ENCODE peak calls at places on chromosomes 6 and 20, in six cellular contexts. R is sigmoid colon, J is aorta, L is cardiac muscle cell, H is HCT116, D is colonic mucosa. M is an unnamed sample. For H3K36me3, the result is how much of the 10 kb centered on the place peaks cover.

GRCh38 chr6:93784794-93785757 is 365.7 kb upstream of the EPHA7 start:
- DNase-seq in R (no peak), J (no peak), L (no peak), H (no peak), D (no peak), M (no peak)

GRCh38 chr20:2753456-2754040 is 46.9 kb downstream of the CPXM1 start:
- DNase-seq in R (peak), J (no peak), L (no peak), H (no peak), D (no peak), M (no peak)

GRCh38 chr6:250676-251075 is 41.6 kb upstream of the DUSP22 start:
- DNase-seq in R (no peak), J (no peak), L (no peak), H (no peak), D (no peak), M (no peak)

GRCh38 chr6:43120938-43121913 is 45.1 kb downstream of the PTK7 start:
- DNase-seq in R (peak), J (peak), L (no peak), H (peak), D (no peak), M (peak)

GRCh38 chr6:65075705-65076104 is 631.3 kb downstream of the EYS start:
- DNase-seq in R (no peak), J (no peak), L (no peak), H (no peak), D (no peak), M (no peak)

GRCh38 chr20:3995067-3995748 is 20.1 kb downstream of the RNF24 start:
- DNase-seq in R (no peak), J (no peak), L (no peak), H (no peak), D (no peak), M (no peak)

GRCh38 chr6:17536586-17536985 is 63.5 kb upstream of the FAM8A1 start:
- DNase-seq in R (no peak), J (no peak), L (no peak), H (no peak), D (no peak), M (no peak)

GRCh38 chr20:19624221-19624620 is 133.8 kb upstream of the RIN2 start:
- DNase-seq in R (no peak), J (no peak), L (no peak), H (no peak), D (no peak), M (no peak)

GRCh38 chr20:36317675-36318074 is 11.5 kb downstream of the DLGAP4 start:
- DNase-seq in R (no peak), J (peak), L (no peak), H (no peak), D (no peak), M (peak)

GRCh38 chr6:148251891-148252290 is 90.7 kb upstream of the SASH1 start:
- DNase-seq in R (no peak), J (no peak), L (no peak), H (no peak), D (no peak), M (no peak)

GRCh38 chr6:64776359-64776758 is 930.7 kb downstream of the EYS start:
- DNase-seq in R (no peak), J (no peak), L (no peak), H (no peak), D (no peak), M (no peak)

GRCh38 chr20:32207211-32207625 is 325 bp downstream of the PLAGL2 start:
- DNase-seq in R (no peak), J (no peak), L (no peak), H (no peak), D (no peak), M (peak)

GRCh38 chr20:43568706-43569105 is 9.9 kb downstream of the SGK2 start:
- DNase-seq in R (no peak), J (no peak), L (no peak), H (no peak), D (no peak), M (no peak)

GRCh38 chr6:168039849-168040248 is 39.2 kb downstream of the FRMD1 start:
- DNase-seq in R (peak), J (peak), L (no peak), H (no peak), D (no peak), M (no peak)

GRCh38 chr20:48965189-48965910 is 43.8 kb downstream of the ARFGEF2 start:
- DNase-seq in R (no peak), J (no peak), L (no peak), H (no peak), D (no peak), M (peak)

GRCh38 chr20:50283370-50283769 is 92.7 kb downstream of the CEBPB start:
- DNase-seq in R (no peak), J (peak), L (no peak), H (no peak), D (no peak), M (peak)

GRCh38 chr6:137876547-137876946 is 9.5 kb downstream of the TNFAIP3 start:
- DNase-seq in R (no peak), J (no peak), L (no peak), H (no peak), D (no peak), M (no peak)

GRCh38 chr6:136968831-136969230 is 46.7 kb downstream of the SLC35D3 start:
- DNase-seq in R (no peak), J (no peak), L (peak), H (no peak), D (no peak), M (no peak)

GRCh38 chr6:9140861-9141534 is 705.7 kb upstream of the SLC35B3 start:
- DNase-seq in R (no peak), J (no peak), L (no peak), H (no peak), D (no peak), M (no peak)

GRCh38 chr20:45630366-45630765 is 718 bp downstream of the WFDC9 start:
- DNase-seq in R (no peak), J (no peak), L (no peak), H (no peak), D (no peak), M (no peak)

GRCh38 chr6:18327621-18328548 is 59.3 kb upstream of the RNF144B start:
- DNase-seq in R (peak), J (peak), L (no peak), H (no peak), D (no peak), M (no peak)

GRCh38 chr20:58514321-58515239 is 619 bp downstream of the APCDD1L start:
- DNase-seq in R (peak), J (no peak), L (peak), H (no peak), D (no peak), M (peak)

GRCh38 chr6:102660288-102660687 is 1266.8 kb downstream of the GRIK2 start:
- DNase-seq in R (no peak), J (no peak), L (peak), H (no peak), D (no peak), M (no peak)

GRCh38 chr6:158606935-158607334 is 37.6 kb downstream of the DYNLT1 start:
- DNase-seq in R (no peak), J (no peak), L (no peak), H (no peak), D (no peak), M (no peak)

GRCh38 chr6:158607411-158608170 is 37.0 kb downstream of the DYNLT1 start:
- DNase-seq in R (no peak), J (no peak), L (no peak), H (no peak), D (no peak), M (no peak)

GRCh38 chr6:158609455-158610155 is 34.9 kb downstream of the DYNLT1 start:
- DNase-seq in R (no peak), J (no peak), L (no peak), H (no peak), D (peak), M (no peak)

GRCh38 chr6:158610319-158610968 is 34.1 kb downstream of the DYNLT1 start:
- DNase-seq in R (peak), J (no peak), L (no peak), H (no peak), D (peak), M (peak)

GRCh38 chr6:158608221-158608620 is 36.3 kb downstream of the DYNLT1 start:
- DNase-seq in R (no peak), J (no peak), L (no peak), H (no peak), D (no peak), M (no peak)
- H3K36me3 ChIP-seq in R (under half), J (under half), L (under half), H (half or more), D (under half), M (half or more)

GRCh38 chr20:63154395-63154794 is 61.5 kb downstream of the YTHDF1 start:
- DNase-seq in R (no peak), J (no peak), L (no peak), H (no peak), D (no peak), M (peak)
- H3K36me3 ChIP-seq in R (under half), J (under half), L (under half), H (under half), D (under half), M (under half)

GRCh38 chr6:36222924-36223323 is 26.4 kb downstream of the BRPF3 start:
- DNase-seq in R (no peak), J (no peak), L (no peak), H (no peak), D (peak), M (no peak)

GRCh38 chr6:36223706-36224105 is 27.2 kb downstream of the BRPF3 start:
- DNase-seq in R (no peak), J (no peak), L (no peak), H (no peak), D (no peak), M (no peak)

GRCh38 chr6:36224918-36225461 is 28.4 kb downstream of the BRPF3 start:
- DNase-seq in R (peak), J (no peak), L (no peak), H (no peak), D (no peak), M (no peak)

GRCh38 chr6:36220211-36220610 is 23.7 kb downstream of the BRPF3 start:
- DNase-seq in R (no peak), J (no peak), L (no peak), H (no peak), D (no peak), M (no peak)

DNA sequence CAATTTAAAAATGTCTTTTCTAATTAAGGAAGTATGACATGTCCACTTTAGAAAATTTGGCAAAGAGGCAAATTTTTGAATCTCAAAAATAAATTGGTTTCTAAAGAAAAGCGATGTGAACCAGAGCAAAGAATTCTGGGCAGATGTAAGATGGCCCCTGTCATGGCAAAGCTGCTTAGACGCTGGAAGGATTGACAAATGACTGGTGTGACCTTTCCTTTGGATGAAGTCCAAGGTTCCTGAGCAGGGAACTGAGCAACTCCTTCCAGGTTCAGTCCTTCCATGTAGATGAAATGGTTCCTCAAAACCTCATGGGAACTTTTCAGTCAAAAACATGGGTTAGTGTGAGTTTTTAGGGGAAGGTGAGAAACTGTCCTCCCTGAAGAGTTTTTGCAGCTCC is 25.1 kb downstream of the BRPF3 start:
- DNase-seq in R (no peak), J (no peak), L (no peak), H (no peak), D (no peak), M (no peak)
- H3K36me3 ChIP-seq in R (half or more), J (under half), L (under half), H (under half), D (under half), M (half or more)

GRCh38 chr6:31888281-31889258 is 8.9 kb downstream of the EHMT2 start:
- DNase-seq in R (no peak), J (no peak), L (peak), H (no peak), D (peak), M (no peak)

GRCh38 chr6:31889331-31889972 is 8.0 kb downstream of the EHMT2 start:
- DNase-seq in R (no peak), J (no peak), L (no peak), H (no peak), D (no peak), M (no peak)

GRCh38 chr6:31896856-31897611 is 464 bp downstream of the EHMT2 start:
- DNase-seq in R (no peak), J (no peak), L (no peak), H (no peak), D (no peak), M (no peak)

GRCh38 chr6:31896493-31896855 is 1.0 kb downstream of the EHMT2 start:
- DNase-seq in R (no peak), J (no peak), L (no peak), H (no peak), D (no peak), M (no peak)

DNA sequence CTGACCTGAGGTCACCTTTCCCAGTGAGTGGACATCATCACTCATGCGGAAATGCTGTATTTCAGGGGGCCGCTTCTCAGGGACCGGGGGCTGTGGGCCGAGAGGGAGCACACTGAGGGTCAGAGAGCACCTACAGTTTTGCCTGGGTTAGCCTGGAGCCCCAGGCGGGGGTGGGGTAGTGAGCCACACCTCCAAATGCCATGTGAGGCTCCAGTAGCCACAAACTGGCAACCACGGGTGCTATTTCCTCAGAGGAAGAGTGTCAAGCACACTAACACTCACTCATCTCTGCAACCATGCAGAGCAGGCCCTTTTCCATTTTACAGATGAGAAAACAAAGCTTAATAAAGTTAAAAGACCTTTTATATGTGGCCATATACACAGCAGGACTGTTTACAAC is 4.7 kb downstream of the EHMT2 start:
- DNase-seq in R (no peak), J (no peak), L (no peak), H (no peak), D (no peak), M (no peak)
- H3K36me3 ChIP-seq in R (under half), J (under half), L (half or more), H (under half), D (under half), M (half or more)

DNA sequence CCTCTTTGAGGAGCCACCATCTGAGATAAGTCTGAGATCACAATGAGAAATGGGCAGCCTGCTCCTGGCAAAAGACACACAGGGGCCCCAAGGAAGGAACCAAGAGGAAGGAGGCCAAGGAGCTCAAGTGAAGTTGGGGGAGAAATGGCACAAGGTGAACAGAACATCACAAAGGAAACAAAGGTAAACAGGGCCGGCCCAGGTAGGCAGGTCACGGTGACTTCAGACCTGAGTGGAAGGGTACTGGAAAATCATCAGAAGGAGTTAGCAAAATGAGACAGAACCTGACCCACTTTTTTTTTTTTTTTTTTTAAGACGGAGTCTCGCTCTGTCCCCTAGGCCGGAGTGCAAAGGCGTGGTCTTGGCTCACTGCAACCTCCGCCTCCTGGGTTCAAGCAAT is 11.3 kb downstream of the ZMYND8 start:
- DNase-seq in R (no peak), J (no peak), L (no peak), H (no peak), D (no peak), M (no peak)
- H3K36me3 ChIP-seq in R (under half), J (under half), L (under half), H (under half), D (under half), M (half or more)

DNA sequence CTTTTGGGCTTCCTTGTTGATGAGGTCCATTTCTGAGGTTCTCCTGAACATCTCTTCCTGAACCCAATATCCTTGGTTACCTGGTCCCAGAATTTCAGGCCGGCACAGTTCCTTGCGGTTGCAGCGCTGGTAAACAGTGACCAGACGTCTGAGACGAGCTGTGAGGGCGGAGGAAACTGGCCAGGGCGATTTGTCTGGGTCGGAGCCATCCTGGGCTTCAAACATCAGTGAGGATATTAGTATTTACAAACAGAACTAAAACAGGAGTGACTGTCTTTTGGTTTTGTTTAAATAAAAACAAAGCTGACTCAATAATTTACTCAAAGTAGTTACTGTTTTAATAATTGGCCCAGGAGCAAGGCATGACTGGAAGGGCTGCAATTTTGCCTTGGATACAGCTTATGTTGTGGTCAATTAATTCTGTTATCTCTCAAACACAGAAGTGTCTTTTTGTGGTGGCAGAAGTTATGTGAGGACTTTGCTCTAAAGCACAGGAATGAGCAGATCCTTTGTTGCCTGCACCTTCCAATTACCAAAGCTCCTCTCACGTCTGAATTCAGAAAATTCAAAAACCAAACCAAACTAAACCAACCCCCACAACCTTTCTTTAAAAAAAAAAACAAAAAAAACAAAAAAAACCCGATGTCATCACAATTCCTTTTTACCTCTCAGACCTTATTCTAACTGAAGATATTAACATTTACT is 58.7 kb upstream of the EMILIN3 start:
- DNase-seq in R (no peak), J (no peak), L (no peak), H (no peak), D (no peak), M (peak)
- H3K36me3 ChIP-seq in R (under half), J (under half), L (half or more), H (under half), D (under half), M (half or more)

GRCh38 chr20:47280228-47280627 is 76.3 kb downstream of the ZMYND8 start:
- DNase-seq in R (peak), J (no peak), L (no peak), H (no peak), D (no peak), M (no peak)
- H3K36me3 ChIP-seq in R (under half), J (under half), L (under half), H (under half), D (under half), M (half or more)

M was measured in RWPE2.